ENCODE peak calls at places on chromosome 22, in four cellular contexts. T is GM10248, O is fibroblast of pulmonary artery, G is HT-29. L is an unnamed sample.
A peak's percentile ranks its signal among the peaks of the same experiment; 100 is the strongest.

GRCh38 chr22:35258144-35258988 is 1.1 kb downstream of the HMGXB4 start:
- DNase-seq in T (no peak), G (peak; percentile 1), O (peak; percentile 25), L (no peak)

GRCh38 chr22:23763579-23764331 is 965 bp downstream of the C22orf15 start:
- DNase-seq in O (no peak), G (no peak), T (peak; percentile 52), L (no peak)

GRCh38 chr22:19086944-19087343 is 35.3 kb downstream of the DGCR2 start:
- DNase-seq in T (no peak), O (peak; percentile 44), G (no peak), L (no peak)

GRCh38 chr22:30547188-30547587 is 647 bp upstream of the SEC14L6 start:
- DNase-seq in O (no peak), G (no peak), T (no peak), L (no peak)

GRCh38 chr22:45526768-45527360 is 24.2 kb downstream of the FBLN1 start:
- DNase-seq in O (no peak), T (no peak), G (no peak), L (no peak)

GRCh38 chr22:38817196-38817595 is 23.3 kb upstream of the DNAL4 start:
- DNase-seq in T (no peak), G (no peak), O (no peak), L (no peak)

GRCh38 chr22:42116848-42117424 is 13.7 kb downstream of the CYP2D6 start:
- DNase-seq in G (no peak), T (no peak), O (peak; percentile 30), L (no peak)

GRCh38 chr22:23894710-23895598 is 771 bp downstream of the MIF start:
- DNase-seq in O (peak; percentile 84), G (peak; percentile 80), T (peak; percentile 84), L (peak; percentile 41)

GRCh38 chr22:44247923-44248892 is 64.5 kb downstream of the SHISAL1 start:
- DNase-seq in T (no peak), O (no peak), G (no peak), L (no peak)

GRCh38 chr22:36958366-36958765 is 44.9 kb downstream of the CSF2RB start:
- DNase-seq in T (no peak), G (no peak), O (no peak), L (no peak)

GRCh38 chr22:19055801-19056200 is 66.4 kb downstream of the DGCR2 start:
- DNase-seq in O (no peak), T (no peak), G (no peak), L (no peak)

GRCh38 chr22:37080838-37081237 is 28.7 kb downstream of the TMPRSS6 start:
- DNase-seq in T (no peak), O (no peak), G (no peak), L (no peak)

GRCh38 chr22:40747361-40747760 is 68.1 kb downstream of the MCHR1 start:
- DNase-seq in T (no peak), G (no peak), O (no peak), L (no peak)

GRCh38 chr22:42329504-42329903 is 59.1 kb upstream of the TCF20 start:
- DNase-seq in T (no peak), O (no peak), G (no peak), L (no peak)

GRCh38 chr22:50576070-50576469 is 2.2 kb downstream of the CPT1B start:
- DNase-seq in O (peak; percentile 71), G (peak; percentile 57), T (no peak), L (no peak)

GRCh38 chr22:38789606-38790005 is 4.3 kb downstream of the DNAL4 start:
- DNase-seq in T (no peak), G (no peak), O (no peak), L (no peak)

GRCh38 chr22:23531283-23531921 is 48.7 kb downstream of the IGLL1 start:
- DNase-seq in G (no peak), T (no peak), O (no peak), L (no peak)

GRCh38 chr22:22161924-22162851 is 82.4 kb upstream of the VPREB1 start:
- DNase-seq in G (no peak), T (peak; percentile 81), O (no peak), L (peak; percentile 42)

GRCh38 chr22:47173535-47174021 is 411.1 kb downstream of the TBC1D22A start:
- DNase-seq in G (no peak), T (no peak), O (no peak), L (no peak)

GRCh38 chr22:35480627-35481565 is 59.7 kb upstream of the RASD2 start:
- DNase-seq in G (peak; percentile 48), T (no peak), O (no peak), L (no peak)

GRCh38 chr22:25057013-25057881 is 104.7 kb downstream of the KIAA1671 start:
- DNase-seq in T (peak; percentile 71), G (peak; percentile 76), O (peak; percentile 50), L (no peak)

L was measured in GM12878.